ENCODE peak calls at places on chromosomes 7 and 10, in eight cellular contexts. K is GF-D8; D is stimulated activated CD4-positive, alpha-beta T cell treated with anti-CD3 and anti-CD28 coated beads, Interleukin-4, amount 100 ng/mL, for 48 hours; Y is EH; U is activated naive CD8-positive, alpha-beta T cell treated with anti-CD3 and anti-CD28 coated beads for 36 hours; P is D341Med; A is Right ventricle myocardium inferior; E is dorsolateral prefrontal cortex. H is an unnamed sample.

GRCh38 chr7:139242741-139243281 is 11.8 kb downstream of the UBN2 start:
- DNase-seq in K (no peak), D (no peak), Y (peak; percentile 40), U (no peak), P (no peak), A (no peak), E (no peak), H (peak; percentile 51)

GRCh38 chr10:49756641-49757040 is 5.5 kb downstream of the OGDHL start:
- DNase-seq in K (no peak), D (no peak), Y (no peak), U (no peak), P (no peak), A (no peak), E (no peak), H (no peak)

GRCh38 chr7:127628445-127628844 is 10.5 kb upstream of the PAX4 start:
- DNase-seq in K (no peak), D (no peak), Y (peak; percentile 15), U (no peak), P (no peak), A (no peak), E (no peak), H (no peak)

GRCh38 chr10:24318517-24318916 is 109.6 kb downstream of the KIAA1217 start:
- DNase-seq in K (no peak), D (no peak), Y (no peak), U (no peak), P (no peak), A (no peak), E (no peak), H (peak; percentile 51)

GRCh38 chr10:44498222-44498621 is 113.3 kb upstream of the CXCL12 start:
- DNase-seq in K (no peak), D (no peak), Y (no peak), U (no peak), P (no peak), A (no peak), E (no peak), H (no peak)

GRCh38 chr10:119423510-119423874 is 119.0 kb downstream of the RGS10 start:
- DNase-seq in K (no peak), D (no peak), Y (no peak), U (no peak), P (no peak), A (no peak), E (no peak), H (no peak)

GRCh38 chr10:126199221-126199998 is 188.9 kb downstream of the ADAM12 start:
- DNase-seq in K (no peak), D (no peak), Y (peak; percentile 98), U (no peak), P (no peak), A (no peak), E (no peak), H (peak; percentile 100)

GRCh38 chr7:145978769-145979168 is 137.8 kb upstream of the CNTNAP2 start:
- DNase-seq in K (no peak), D (no peak), Y (no peak), U (no peak), P (no peak), A (no peak), E (no peak), H (no peak)

GRCh38 chr7:140036224-140036651 is 26.5 kb downstream of the PARP12 start:
- DNase-seq in K (peak; percentile 44), D (no peak), Y (no peak), U (peak; percentile 14), P (no peak), A (no peak), E (no peak), H (peak; percentile 31)

GRCh38 chr7:83324596-83324995 is 161.9 kb upstream of the PCLO start:
- DNase-seq in K (no peak), D (no peak), Y (no peak), U (no peak), P (no peak), A (no peak), E (no peak), H (no peak)

H was measured in astrocyte.